ENCODE peak calls at places on chromosomes 7 and 10, in six cellular contexts. H is kidney glomerular epithelial cell, A is neuronal stem cell, Z is B cell, X is neural crest cell, Q is EH. D is an unnamed sample.

GRCh38 chr10:80484677-80485409 is 30.7 kb downstream of the TSPAN14 start:
- DNase-seq in H (no peak), Z (no peak), Q (no peak), X (no peak), A (no peak), D (no peak)

GRCh38 chr7:73341877-73342276 is 13.9 kb downstream of the FKBP6 start:
- DNase-seq in X (no peak), A (no peak), Z (no peak), H (no peak), Q (peak; percentile 84), D (no peak)

GRCh38 chr7:115216652-115217051 is 294.8 kb downstream of the MDFIC start:
- DNase-seq in Q (peak; percentile 3), Z (no peak), X (no peak), A (no peak), H (peak; percentile 9), D (no peak)

GRCh38 chr7:149001427-149002068 is 26.8 kb downstream of the PDIA4 start:
- DNase-seq in Z (no peak), H (no peak), X (no peak), Q (no peak), A (no peak), D (no peak)

GRCh38 chr7:57199252-57199651 is 67.0 kb upstream of the ZNF479 start:
- DNase-seq in Z (no peak), X (no peak), A (no peak), Q (no peak), H (no peak), D (peak; percentile 10)

GRCh38 chr10:60958892-60959601 is 15.1 kb upstream of the RHOBTB1 start:
- DNase-seq in A (no peak), X (no peak), Q (peak; percentile 76), H (no peak), Z (no peak), D (no peak)

GRCh38 chr10:47374611-47375536 is 9.2 kb downstream of the ZNF488 start:
- DNase-seq in Z (no peak), Q (peak; percentile 64), X (no peak), H (no peak), A (no peak), D (no peak)

GRCh38 chr10:65377687-65378086 is 1548.1 kb upstream of the LRRTM3 start:
- DNase-seq in A (peak; percentile 21), H (no peak), Q (no peak), X (no peak), Z (no peak), D (no peak)

GRCh38 chr10:52469970-52470705 is 156.1 kb downstream of the DKK1 start:
- DNase-seq in H (no peak), X (no peak), Q (no peak), A (no peak), Z (no peak), D (no peak)

GRCh38 chr7:129273936-129274335 is 49.1 kb downstream of the AHCYL2 start:
- DNase-seq in Q (no peak), X (no peak), H (no peak), Z (no peak), A (no peak), D (no peak)

GRCh38 chr7:23833405-23833804 is 123.4 kb downstream of the STK31 start:
- DNase-seq in Z (no peak), X (no peak), A (no peak), Q (no peak), H (no peak), D (no peak)

GRCh38 chr7:7103343-7104313 is 78.7 kb upstream of the C1GALT1 start:
- DNase-seq in A (no peak), Q (peak; percentile 68), Z (peak; percentile 72), X (no peak), H (peak; percentile 64), D (no peak)

GRCh38 chr10:33273295-33274002 is 61.0 kb downstream of the NRP1 start:
- DNase-seq in A (peak; percentile 21), Z (no peak), H (peak; percentile 88), X (no peak), Q (peak; percentile 98), D (peak; percentile 92)

GRCh38 chr10:7054915-7055314 is 355.9 kb downstream of the SFMBT2 start:
- DNase-seq in H (peak; percentile 10), Q (peak; percentile 1), X (peak; percentile 6), A (no peak), Z (no peak), D (no peak)

GRCh38 chr7:101884671-101885596 is 67.5 kb downstream of the CUX1 start:
- DNase-seq in X (no peak), H (no peak), Z (peak; percentile 25), A (no peak), Q (no peak), D (no peak)

GRCh38 chr10:70125918-70126590 is 6.6 kb downstream of the AIFM2 start:
- DNase-seq in Z (no peak), Q (no peak), X (no peak), H (no peak), A (no peak), D (peak; percentile 13)

GRCh38 chr10:119444866-119445265 is 97.7 kb downstream of the RGS10 start:
- DNase-seq in X (no peak), Q (no peak), Z (no peak), H (no peak), A (no peak), D (no peak)

GRCh38 chr7:37054631-37055300 is 330.5 kb upstream of the AOAH start:
- DNase-seq in H (no peak), Q (peak; percentile 41), X (no peak), Z (no peak), A (no peak), D (no peak)

GRCh38 chr10:94358480-94358879 is 4.3 kb downstream of the NOC3L start:
- DNase-seq in H (peak; percentile 92), Q (peak; percentile 95), A (no peak), X (no peak), Z (no peak), D (no peak)

GRCh38 chr10:112834661-112835060 is 115.4 kb upstream of the TCF7L2 start:
- DNase-seq in Q (no peak), X (no peak), Z (no peak), H (no peak), A (no peak), D (no peak)

GRCh38 chr10:129090618-129091366 is 376.2 kb upstream of the MGMT start:
- DNase-seq in X (no peak), Z (no peak), H (no peak), Q (no peak), A (no peak), D (no peak)

GRCh38 chr7:128446306-128446705 is 9.4 kb upstream of the HILPDA start:
- DNase-seq in H (no peak), Q (no peak), A (no peak), X (no peak), Z (no peak), D (no peak)

GRCh38 chr10:111118758-111119157 is 41.9 kb downstream of the ADRA2A start:
- DNase-seq in H (no peak), Q (no peak), Z (no peak), X (no peak), A (no peak), D (no peak)

GRCh38 chr7:20784311-20785210 is 2.1 kb downstream of the SP8 start:
- DNase-seq in H (no peak), Z (peak; percentile 39), Q (no peak), A (no peak), X (no peak), D (no peak)

GRCh38 chr7:123112833-123113232 is 86.9 kb downstream of the SLC13A1 start:
- DNase-seq in Z (no peak), Q (no peak), X (no peak), H (no peak), A (no peak), D (no peak)

GRCh38 chr10:11179231-11180105 is 161.8 kb downstream of the CELF2 start:
- DNase-seq in Q (no peak), X (no peak), Z (no peak), H (no peak), A (no peak), D (no peak)